ENCODE peak calls at places on chromosomes 2 and 18, in seven cellular contexts. M is K562, I is HCT116, S is HepG2, V is SK-N-SH, D is H1, K is GM12878. J is an unnamed sample.

GRCh38 chr18:72375628-72376027 is 168.5 kb downstream of the CBLN2 start:
- DNase-seq in M (no peak), I (no peak), S (no peak), V (no peak), D (no peak), K (no peak), J (no peak)

GRCh38 chr2:114543106-114543806 is 100.8 kb downstream of the DPP10 start:
- DNase-seq in M (no peak), I (no peak), S (peak), V (no peak), D (no peak), K (no peak), J (peak)

GRCh38 chr2:231342111-231342711 is 53.3 kb upstream of the B3GNT7 start:
- DNase-seq in M (no peak), I (no peak), S (no peak), V (no peak), D (no peak), K (no peak), J (no peak)

GRCh38 chr2:6653281-6653750 is 212.4 kb downstream of the CMPK2 start:
- DNase-seq in M (no peak), I (no peak), S (no peak), V (no peak), D (no peak), K (no peak), J (no peak)

GRCh38 chr2:8515390-8515761 is 166.5 kb upstream of the ID2 start:
- DNase-seq in M (no peak), I (no peak), S (no peak), V (no peak), D (no peak), K (peak), J (no peak)

GRCh38 chr2:57333221-57333620 is 713.4 kb upstream of the VRK2 start:
- DNase-seq in M (no peak), I (no peak), S (no peak), V (no peak), D (no peak), K (no peak), J (no peak)

GRCh38 chr2:215415820-215416613 is 19.9 kb downstream of the FN1 start:
- DNase-seq in M (no peak), I (no peak), S (no peak), V (no peak), D (no peak), K (no peak), J (no peak)

GRCh38 chr2:144406111-144406788 is 113.7 kb downstream of the ZEB2 start:
- DNase-seq in M (no peak), I (no peak), S (no peak), V (no peak), D (no peak), K (no peak), J (no peak)

GRCh38 chr2:195672674-195673073 is 15.6 kb downstream of the SLC39A10 start:
- DNase-seq in M (peak), I (no peak), S (no peak), V (no peak), D (no peak), K (no peak), J (no peak)

GRCh38 chr2:236535024-236535423 is 34.6 kb upstream of the ACKR3 start:
- DNase-seq in M (no peak), I (no peak), S (no peak), V (no peak), D (no peak), K (no peak), J (no peak)

GRCh38 chr18:74276609-74277008 is 15.2 kb downstream of the CYB5A start:
- DNase-seq in M (no peak), I (no peak), S (no peak), V (no peak), D (no peak), K (no peak), J (no peak)

GRCh38 chr2:167380094-167380493 is 491.8 kb downstream of the XIRP2 start:
- DNase-seq in M (no peak), I (no peak), S (no peak), V (no peak), D (no peak), K (no peak), J (no peak)

GRCh38 chr2:12099374-12099773 is 352.9 kb downstream of the LPIN1 start:
- DNase-seq in M (no peak), I (no peak), S (no peak), V (no peak), D (no peak), K (no peak), J (no peak)

GRCh38 chr18:62586148-62586774 is 63.4 kb downstream of the ZCCHC2 start:
- DNase-seq in M (peak), I (peak), S (peak), V (peak), D (peak), K (peak), J (peak)

GRCh38 chr2:51387235-51387634 is 355.3 kb upstream of the NRXN1 start:
- DNase-seq in M (no peak), I (no peak), S (no peak), V (no peak), D (no peak), K (no peak), J (no peak)

GRCh38 chr2:240239325-240239724 is 98.9 kb upstream of the OTOS start:
- DNase-seq in M (no peak), I (no peak), S (no peak), V (no peak), D (no peak), K (no peak), J (no peak)

GRCh38 chr2:126879348-126880261 is 19.1 kb upstream of the TEX51 start:
- DNase-seq in M (no peak), I (no peak), S (no peak), V (no peak), D (no peak), K (no peak), J (no peak)

GRCh38 chr2:149832256-149832655 is 244.7 kb upstream of the MMADHC start:
- DNase-seq in M (no peak), I (no peak), S (no peak), V (no peak), D (no peak), K (no peak), J (no peak)

GRCh38 chr18:58635891-58636290 is 7.0 kb upstream of the ALPK2 start:
- DNase-seq in M (no peak), I (peak), S (no peak), V (no peak), D (no peak), K (peak), J (peak)
- TF ChIP-seq JUND in M (no peak), I (peak), S (no peak), V (peak), D (no peak), K (no peak), J (no peak)

DNA sequence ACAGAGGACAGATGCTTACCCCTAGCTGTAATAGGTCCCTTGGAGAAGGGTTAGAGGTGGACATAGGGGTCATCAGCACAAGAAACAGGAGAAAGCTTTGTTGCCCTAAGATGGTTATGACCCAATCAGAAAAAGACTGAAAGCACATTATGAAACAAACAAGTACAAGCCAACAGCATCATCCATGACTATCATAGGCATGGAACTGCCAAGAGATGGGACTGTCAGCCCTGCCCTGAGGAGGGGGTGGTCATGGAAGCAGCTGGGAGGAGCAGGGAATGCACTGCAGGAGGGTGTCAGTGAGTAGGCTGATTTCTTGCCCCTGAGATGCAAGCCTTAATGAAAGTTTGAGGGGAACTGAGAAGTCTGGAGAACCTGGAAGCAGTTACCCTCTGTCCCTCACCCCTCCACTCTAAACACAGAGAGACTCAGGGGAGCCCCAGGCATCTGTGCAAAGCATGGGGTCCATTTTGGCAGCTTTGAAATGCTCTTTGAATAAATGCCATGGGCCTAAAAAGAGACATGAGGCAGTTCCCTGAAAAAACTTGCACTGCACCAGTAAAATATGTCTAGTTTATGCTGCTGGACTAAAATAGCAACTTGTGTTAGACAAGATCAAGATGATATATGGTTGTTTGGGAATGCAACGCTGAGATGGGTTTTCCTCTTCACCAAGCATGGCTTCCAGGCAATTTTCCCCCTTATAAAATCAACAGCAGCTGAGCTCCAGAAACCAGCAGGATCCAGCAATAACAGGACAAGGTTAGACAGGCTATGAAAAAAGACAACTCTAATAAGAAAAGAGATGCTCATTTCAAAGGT is 122.7 kb upstream of the ZFP36L2 start:
- DNase-seq in M (no peak), I (no peak), S (no peak), V (no peak), D (no peak), K (no peak), J (no peak)
- TF ChIP-seq JUND in M (no peak), I (no peak), S (no peak), V (peak), D (no peak), K (no peak), J (no peak)

DNA sequence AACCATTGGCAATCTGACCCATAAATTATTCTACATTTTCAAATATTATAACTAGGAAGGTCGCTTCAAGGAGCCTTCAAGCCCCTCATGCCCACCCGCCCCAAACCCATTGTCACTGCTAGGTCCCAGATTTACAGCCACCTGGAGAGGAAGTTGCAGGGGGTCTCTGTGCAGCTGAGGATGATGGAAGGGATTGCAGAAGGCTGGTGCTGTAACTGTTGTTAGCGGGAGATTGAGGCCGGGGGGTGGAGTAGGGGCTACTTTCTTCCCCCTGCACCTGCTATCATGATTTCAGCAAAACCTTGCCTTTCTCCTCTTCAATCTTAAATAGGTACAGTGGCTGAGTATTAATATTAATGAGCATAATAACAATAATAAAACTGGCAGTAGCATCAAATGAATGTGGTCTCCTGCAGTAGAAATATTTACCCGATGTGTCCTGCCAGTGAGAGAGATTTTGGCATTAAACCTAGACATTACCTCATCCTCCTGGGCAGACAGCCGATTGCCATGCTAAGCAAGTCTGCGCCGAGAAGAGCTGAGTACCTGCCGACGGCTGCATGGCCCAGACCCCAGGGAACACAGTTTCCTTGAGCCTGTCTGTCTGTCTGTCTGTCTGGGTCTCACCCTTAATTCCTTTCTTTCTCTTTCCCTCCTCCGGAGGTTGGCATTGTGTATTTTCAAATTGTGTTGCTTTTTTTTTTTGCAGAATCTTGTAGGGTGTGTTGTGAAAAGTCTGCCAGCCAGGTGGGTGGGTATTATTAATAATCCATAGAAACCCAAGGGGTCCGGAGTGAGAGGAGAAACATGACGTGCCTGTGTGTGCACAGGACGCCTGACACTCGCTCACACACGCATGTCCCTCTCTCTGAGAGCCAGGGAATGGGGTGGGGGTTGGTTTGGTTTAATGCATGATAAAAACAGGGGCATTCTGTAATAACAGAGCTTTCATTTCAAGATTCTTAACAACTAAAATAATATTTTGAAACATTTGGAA is 225.2 kb downstream of the FAM210A start:
- DNase-seq in M (no peak), I (no peak), S (no peak), V (no peak), D (no peak), K (no peak), J (peak)
- TF ChIP-seq JUND in M (no peak), I (no peak), S (no peak), V (peak), D (no peak), K (no peak), J (no peak)

DNA sequence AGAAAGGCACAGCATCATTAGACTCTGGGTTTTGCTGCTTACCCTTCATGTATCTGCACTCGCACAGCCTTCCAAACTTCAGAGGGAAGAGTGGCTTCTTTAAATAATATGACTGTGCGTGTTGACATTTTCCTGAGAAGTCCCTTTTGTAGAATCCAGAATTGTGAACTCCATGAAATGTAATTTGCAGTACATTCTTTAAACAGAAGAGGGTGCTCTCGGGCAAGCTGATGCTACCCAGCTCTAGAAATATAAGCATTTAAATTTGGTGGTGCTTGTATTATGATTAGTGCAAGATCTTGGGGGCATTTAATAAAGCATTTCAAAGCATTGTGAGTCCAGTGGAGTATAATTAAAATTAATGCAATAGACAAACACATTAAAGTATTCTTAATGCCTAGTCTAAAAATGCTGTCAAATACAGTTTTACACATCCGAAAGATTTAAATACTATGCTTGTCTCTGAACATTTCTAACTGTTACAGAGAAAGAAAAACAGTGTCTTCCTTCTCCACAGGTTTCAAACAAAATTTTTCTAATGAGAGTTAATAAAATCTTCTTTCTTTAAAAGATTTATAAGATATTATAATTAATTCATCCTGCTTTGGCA is 17.3 kb upstream of the GTF2A1L start:
- DNase-seq in M (peak), I (no peak), S (peak), V (peak), D (no peak), K (no peak), J (no peak)
- TF ChIP-seq JUND in M (no peak), I (no peak), S (no peak), V (no peak), D (no peak), K (no peak), J (no peak)

GRCh38 chr2:23904692-23905091 is 22.2 kb downstream of the ATAD2B start:
- DNase-seq in M (no peak), I (no peak), S (no peak), V (no peak), D (no peak), K (no peak), J (no peak)
- TF ChIP-seq JUND in M (no peak), I (no peak), S (no peak), V (no peak), D (no peak), K (no peak), J (no peak)

GRCh38 chr2:192718340-192718739 is 523.6 kb upstream of the TMEFF2 start:
- DNase-seq in M (no peak), I (no peak), S (no peak), V (no peak), D (no peak), K (no peak), J (no peak)
- TF ChIP-seq JUND in M (no peak), I (no peak), S (no peak), V (no peak), D (no peak), K (no peak), J (no peak)

DNA sequence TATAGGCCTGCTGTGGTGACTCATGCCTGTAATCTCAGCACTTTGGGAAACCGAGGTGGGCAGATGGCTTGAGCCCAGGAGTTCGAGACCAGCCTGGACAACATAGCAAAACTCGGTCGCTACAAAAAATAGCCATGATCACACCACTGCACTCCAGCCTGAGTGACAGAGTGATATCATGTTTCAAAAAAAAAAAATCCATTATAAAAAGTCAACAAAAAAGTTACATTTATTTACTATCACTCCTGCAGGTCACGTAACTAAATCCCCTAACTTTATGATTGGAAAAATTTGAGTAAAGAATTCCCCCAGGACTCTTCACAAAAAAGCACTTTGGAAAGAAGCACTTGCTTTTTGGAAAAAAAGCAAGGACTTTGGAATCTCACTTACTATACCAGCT is 46.4 kb upstream of the AGPS start:
- DNase-seq in M (no peak), I (no peak), S (no peak), V (no peak), D (no peak), K (no peak), J (no peak)
- TF ChIP-seq JUND in M (no peak), I (no peak), S (no peak), V (no peak), D (no peak), K (no peak), J (no peak)

GRCh38 chr2:182650704-182651103 is 65.4 kb upstream of the DNAJC10 start:
- DNase-seq in M (no peak), I (peak), S (peak), V (peak), D (no peak), K (no peak), J (no peak)
- TF ChIP-seq JUND in M (no peak), I (no peak), S (no peak), V (no peak), D (no peak), K (no peak), J (no peak)

J was measured in T47D.